ENCODE peak calls at places on chromosomes 3 and 15, in nine cellular contexts. K is HFFc6; F is AG04449; V is LHCN-M2; O is Peyer's patch; M is AG08395; P is cardiac septum; Z is stimulated activated CD4-positive, alpha-beta T cell treated with anti-CD3 and anti-CD28 coated beads, Interleukin-1b, Interleukin-23, amount 100 ng/mL, for 1 hour; I is activated T-helper 1 cell treated with Interleukin-2 at 50 U/mL for 16 hours. Y is an unnamed sample.

GRCh38 chr15:51720201-51720995 is 17.1 kb downstream of the LYSMD2 start:
- DNase-seq in P (no peak), I (no peak), Z (no peak), O (no peak), K (no peak), M (no peak), F (no peak), V (no peak), Y (no peak)

GRCh38 chr3:52498134-52499054 is 3.3 kb downstream of the STAB1 start:
- DNase-seq in V (peak), Z (no peak), O (peak), M (peak), P (peak), I (no peak), K (no peak), F (no peak), Y (peak)

GRCh38 chr3:50473768-50474167 is 29.7 kb downstream of the CACNA2D2 start:
- DNase-seq in O (no peak), K (no peak), Z (no peak), V (no peak), I (no peak), M (no peak), F (no peak), P (no peak), Y (no peak)

GRCh38 chr3:194532591-194532990 is 45.8 kb upstream of the ATP13A3 start:
- DNase-seq in V (peak), M (peak), Z (no peak), P (no peak), K (no peak), F (no peak), I (no peak), O (no peak), Y (no peak)

GRCh38 chr15:26841941-26842340 is 24.9 kb upstream of the GABRA5 start:
- DNase-seq in I (no peak), K (no peak), V (no peak), M (no peak), F (no peak), P (no peak), O (no peak), Z (no peak), Y (no peak)

GRCh38 chr3:159892171-159892791 is 96.4 kb upstream of the IL12A start:
- DNase-seq in M (no peak), V (peak), F (no peak), O (no peak), K (no peak), P (no peak), Z (no peak), I (no peak), Y (no peak)

GRCh38 chr15:90001683-90002427 is 731 bp downstream of the ZNF710 start:
- DNase-seq in V (peak), K (no peak), I (peak), M (peak), P (peak), F (no peak), O (peak), Z (peak), Y (no peak)

GRCh38 chr3:148763921-148764320 is 63.7 kb upstream of the CPB1 start:
- DNase-seq in I (no peak), O (no peak), F (no peak), M (no peak), K (no peak), Z (no peak), P (no peak), V (peak), Y (no peak)

GRCh38 chr3:6491768-6492167 is 369.1 kb upstream of the GRM7 start:
- DNase-seq in Z (no peak), O (no peak), I (no peak), M (no peak), P (no peak), V (no peak), K (no peak), F (no peak), Y (no peak)

GRCh38 chr3:112123548-112123947 is 9.5 kb downstream of the GCSAM start:
- DNase-seq in O (no peak), V (no peak), K (no peak), F (no peak), I (no peak), P (no peak), M (no peak), Z (no peak), Y (no peak)

GRCh38 chr15:69926011-69926410 is 171.7 kb downstream of the TLE3 start:
- DNase-seq in Z (no peak), I (no peak), K (no peak), P (no peak), V (peak), O (no peak), F (no peak), M (peak), Y (no peak)

GRCh38 chr3:166510382-166510781 is 673.2 kb upstream of the BCHE start:
- DNase-seq in P (no peak), F (no peak), O (no peak), K (no peak), V (no peak), I (no peak), M (no peak), Z (no peak), Y (no peak)

Y was measured in AG09309.